ENCODE peak calls at places on chromosomes 2 and 18, in eight cellular contexts. I is OCI-LY7; M is osteoblast; V is RPMI8226; J is effector CD4-positive, alpha-beta T cell; Q is Calu3; T is endodermal cell; O is fibroblast of lung. Y is an unnamed sample.

GRCh38 chr2:192162392-192163042 is 32.2 kb downstream of the TMEFF2 start:
- DNase-seq in I (peak; percentile 65), Q (peak; percentile 78), O (peak; percentile 61), T (peak; percentile 86), M (peak; percentile 56), V (peak; percentile 73), J (peak; percentile 69), Y (no peak)

GRCh38 chr2:181305151-181306123 is 151.7 kb upstream of the ITGA4 start:
- DNase-seq in I (peak; percentile 93), T (peak; percentile 58), M (peak; percentile 1), V (peak; percentile 90), Q (no peak), J (peak; percentile 14), O (peak; percentile 47), Y (no peak)

GRCh38 chr2:206780671-206781070 is 15.3 kb downstream of the FASTKD2 start:
- DNase-seq in I (no peak), T (no peak), Q (no peak), O (no peak), V (no peak), M (no peak), J (no peak), Y (no peak)

GRCh38 chr2:204491528-204491927 is 53.7 kb upstream of the PARD3B start:
- DNase-seq in O (peak; percentile 58), Q (no peak), J (no peak), V (no peak), T (no peak), M (no peak), I (no peak), Y (peak; percentile 71)

GRCh38 chr2:109676346-109676897 is 62.3 kb downstream of the SOWAHC start:
- DNase-seq in J (no peak), I (no peak), M (no peak), Q (no peak), V (no peak), O (no peak), T (no peak), Y (no peak)

GRCh38 chr2:79887747-79888374 is 375.0 kb downstream of the CTNNA2 start:
- DNase-seq in M (no peak), J (no peak), V (peak; percentile 63), T (peak; percentile 63), I (peak; percentile 57), O (peak; percentile 43), Q (peak; percentile 44), Y (peak; percentile 12)

GRCh38 chr2:61255580-61256437 is 93.8 kb downstream of the C2orf74 start:
- DNase-seq in M (peak; percentile 59), J (no peak), I (no peak), T (no peak), Q (no peak), O (peak; percentile 92), V (no peak), Y (peak; percentile 25)

GRCh38 chr2:120586507-120587283 is 149.0 kb upstream of the GLI2 start:
- DNase-seq in J (no peak), T (peak; percentile 78), I (no peak), O (no peak), M (peak; percentile 62), Q (no peak), V (peak; percentile 85), Y (no peak)

GRCh38 chr2:73111300-73112025 is 1.3 kb downstream of the RAB11FIP5 start:
- DNase-seq in Q (peak; percentile 53), M (peak; percentile 94), J (no peak), O (peak; percentile 57), I (no peak), T (peak; percentile 86), V (peak; percentile 80), Y (no peak)

GRCh38 chr2:183214680-183215079 is 90.4 kb downstream of the NUP35 start:
- DNase-seq in M (no peak), T (no peak), V (no peak), J (no peak), Q (no peak), O (no peak), I (no peak), Y (no peak)

GRCh38 chr2:165743442-165743841 is 50.6 kb downstream of the GALNT3 start:
- DNase-seq in I (peak; percentile 53), V (peak; percentile 8), J (no peak), O (no peak), M (no peak), Q (no peak), T (no peak), Y (no peak)

GRCh38 chr2:47205576-47206141 is 50.6 kb upstream of the STPG4 start:
- DNase-seq in T (no peak), V (no peak), Q (no peak), I (no peak), O (peak; percentile 80), J (no peak), M (no peak), Y (no peak)

GRCh38 chr2:85266424-85267041 is 61.3 kb downstream of the TGOLN2 start:
- DNase-seq in I (peak; percentile 78), J (peak; percentile 69), Q (peak; percentile 85), M (peak; percentile 72), T (peak; percentile 94), O (peak; percentile 40), V (peak; percentile 71), Y (no peak)

GRCh38 chr2:18980104-18980777 is 378.2 kb downstream of the OSR1 start:
- DNase-seq in V (no peak), O (peak; percentile 38), Q (no peak), I (no peak), M (no peak), T (no peak), J (no peak), Y (no peak)

GRCh38 chr2:26193578-26194231 is 20.8 kb downstream of the GAREM2 start:
- DNase-seq in Q (no peak), O (no peak), V (no peak), I (no peak), M (peak; percentile 93), T (no peak), J (no peak), Y (no peak)

GRCh38 chr18:22488554-22488953 is 70.8 kb upstream of the CTAGE1 start:
- DNase-seq in M (no peak), I (no peak), Q (no peak), V (no peak), T (no peak), O (no peak), J (no peak), Y (no peak)

GRCh38 chr2:215002500-215002899 is 135.9 kb downstream of the ABCA12 start:
- DNase-seq in J (no peak), Q (peak; percentile 22), T (no peak), I (peak; percentile 74), O (peak; percentile 44), M (no peak), V (peak; percentile 46), Y (peak; percentile 4)

GRCh38 chr2:120432293-120432975 is 86.5 kb downstream of the INHBB start:
- DNase-seq in V (no peak), M (peak; percentile 69), Q (no peak), O (no peak), T (peak; percentile 48), J (no peak), I (no peak), Y (no peak)

GRCh38 chr18:12271376-12272235 is 17.4 kb downstream of the CIDEA start:
- DNase-seq in O (peak; percentile 73), J (no peak), I (peak; percentile 69), Q (peak; percentile 85), V (peak; percentile 81), M (peak; percentile 98), T (peak; percentile 93), Y (no peak)

GRCh38 chr18:27785815-27786537 is 391.0 kb downstream of the CDH2 start:
- DNase-seq in I (no peak), J (no peak), V (peak; percentile 62), Q (no peak), T (no peak), M (no peak), O (no peak), Y (no peak)

GRCh38 chr2:127173073-127173472 is 47.0 kb downstream of the CYP27C1 start:
- DNase-seq in T (no peak), Q (no peak), M (peak; percentile 96), I (no peak), O (peak; percentile 94), J (no peak), V (no peak), Y (no peak)

GRCh38 chr2:233217892-233218377 is 33.5 kb upstream of the ATG16L1 start:
- DNase-seq in T (no peak), Q (no peak), V (no peak), M (no peak), J (no peak), O (no peak), I (no peak), Y (no peak)

GRCh38 chr2:166328147-166328546 is 47.6 kb downstream of the SCN9A start:
- DNase-seq in J (no peak), Q (no peak), M (no peak), V (no peak), I (no peak), O (no peak), T (no peak), Y (no peak)

GRCh38 chr2:168338292-168338691 is 90.9 kb upstream of the STK39 start:
- DNase-seq in I (no peak), Q (peak; percentile 17), J (no peak), V (no peak), M (no peak), T (no peak), O (no peak), Y (no peak)

GRCh38 chr2:26164641-26165211 is 8.2 kb upstream of the GAREM2 start:
- DNase-seq in O (no peak), J (no peak), M (no peak), V (no peak), Q (no peak), I (no peak), T (peak; percentile 17), Y (no peak)

GRCh38 chr2:222919841-222920609 is 59.2 kb downstream of the ACSL3 start:
- DNase-seq in V (no peak), Q (peak; percentile 15), I (no peak), M (peak; percentile 91), O (peak; percentile 96), T (no peak), J (no peak), Y (peak; percentile 81)

GRCh38 chr2:23135481-23136100 is 249.4 kb upstream of the KLHL29 start:
- DNase-seq in I (no peak), O (no peak), V (no peak), Q (no peak), J (no peak), T (peak; percentile 83), M (no peak), Y (peak; percentile 10)

GRCh38 chr18:45482286-45482685 is 133.0 kb upstream of the SLC14A2 start:
- DNase-seq in V (no peak), J (no peak), Q (no peak), T (no peak), I (no peak), O (peak; percentile 73), M (no peak), Y (no peak)

GRCh38 chr2:39913648-39914456 is 134.8 kb upstream of the THUMPD2 start:
- DNase-seq in I (peak; percentile 85), O (peak; percentile 73), J (no peak), T (peak; percentile 54), M (peak; percentile 38), Q (peak; percentile 28), V (peak; percentile 64), Y (peak; percentile 28)

GRCh38 chr2:95300391-95300938 is 3.3 kb downstream of the KCNIP3 start:
- DNase-seq in J (no peak), Q (no peak), T (peak; percentile 59), M (no peak), V (peak; percentile 83), O (no peak), I (no peak), Y (no peak)

GRCh38 chr2:38788306-38788705 is 10.3 kb downstream of the GEMIN6 start:
- DNase-seq in I (no peak), J (no peak), T (no peak), O (no peak), V (no peak), Q (no peak), M (no peak), Y (no peak)

GRCh38 chr2:119929537-119929936 is 83.3 kb upstream of the EPB41L5 start:
- DNase-seq in I (no peak), M (no peak), Q (no peak), O (no peak), V (no peak), T (no peak), J (no peak), Y (no peak)

GRCh38 chr18:63427566-63427965 is 5.3 kb upstream of the VPS4B start:
- DNase-seq in O (peak; percentile 20), V (no peak), Q (peak; percentile 73), T (peak; percentile 60), J (no peak), M (no peak), I (no peak), Y (peak; percentile 65)

GRCh38 chr2:240433973-240434727 is 1.3 kb upstream of the GPC1 start:
- DNase-seq in Q (peak; percentile 70), M (peak; percentile 100), I (no peak), J (no peak), T (no peak), V (no peak), O (peak; percentile 97), Y (peak; percentile 77)

Y was measured in kidney epithelial cell.